ENCODE peak calls at places on chromosomes 5 and 9, in nine cellular contexts. U, H, T, B, J, M, S, X and Y are unnamed samples.

GRCh38 chr5:138353550-138353893 is 1.0 kb downstream of the KDM3B start:
- DNase-seq in U (peak), H (no peak), T (no peak), B (no peak), J (no peak), M (no peak), S (no peak), X (no peak), Y (no peak)

GRCh38 chr5:83708170-83708569 is 12.5 kb downstream of the HAPLN1 start:
- DNase-seq in U (no peak), H (no peak), T (no peak), B (no peak), J (no peak), M (no peak), S (no peak), X (no peak), Y (no peak)

GRCh38 chr5:58582004-58582403 is 871 bp upstream of the RAB3C start:
- DNase-seq in U (no peak), H (peak), T (no peak), B (no peak), J (no peak), M (no peak), S (no peak), X (no peak), Y (no peak)

GRCh38 chr9:122789256-122790046 is 718 bp downstream of the OR5C1 start:
- DNase-seq in U (no peak), H (no peak), T (no peak), B (no peak), J (no peak), M (no peak), S (no peak), X (no peak), Y (no peak)

GRCh38 chr5:154240595-154240994 is 50.1 kb downstream of the GALNT10 start:
- DNase-seq in U (no peak), H (no peak), T (no peak), B (no peak), J (no peak), M (no peak), S (no peak), X (no peak), Y (no peak)

GRCh38 chr5:132095077-132095744 is 21.6 kb downstream of the CSF2 start:
- DNase-seq in U (no peak), H (no peak), T (no peak), B (no peak), J (peak), M (no peak), S (no peak), X (no peak), Y (no peak)

GRCh38 chr5:148267972-148268371 is 622 bp upstream of the SPINK13 start:
- DNase-seq in U (no peak), H (no peak), T (no peak), B (no peak), J (no peak), M (no peak), S (no peak), X (no peak), Y (no peak)

GRCh38 chr5:99169309-99169708 is 240.5 kb upstream of the CHD1 start:
- DNase-seq in U (no peak), H (no peak), T (no peak), B (no peak), J (peak), M (no peak), S (no peak), X (no peak), Y (no peak)

GRCh38 chr5:69206528-69207190 is 17.3 kb downstream of the CENPH start:
- DNase-seq in U (no peak), H (no peak), T (no peak), B (no peak), J (peak), M (no peak), S (no peak), X (no peak), Y (no peak)

GRCh38 chr5:18270635-18271338 is 636.5 kb downstream of the TAF11L14 start:
- DNase-seq in U (no peak), H (no peak), T (no peak), B (no peak), J (no peak), M (no peak), S (no peak), X (no peak), Y (no peak)

GRCh38 chr9:112180387-112180881 is 5.3 kb upstream of the SUSD1 start:
- DNase-seq in U (peak), H (no peak), T (no peak), B (no peak), J (peak), M (no peak), S (no peak), X (no peak), Y (no peak)

GRCh38 chr5:87899109-87900100 is 369.2 kb downstream of the TMEM161B start:
- DNase-seq in U (no peak), H (no peak), T (no peak), B (no peak), J (peak), M (no peak), S (no peak), X (no peak), Y (peak)

GRCh38 chr5:36125868-36126267 is 25.8 kb downstream of the LMBRD2 start:
- DNase-seq in U (no peak), H (no peak), T (no peak), B (no peak), J (no peak), M (no peak), S (no peak), X (no peak), Y (no peak)

GRCh38 chr5:50744761-50745160 is 78.3 kb downstream of the PARP8 start:
- DNase-seq in U (no peak), H (no peak), T (peak), B (no peak), J (peak), M (no peak), S (no peak), X (no peak), Y (no peak)

GRCh38 chr9:37293664-37294524 is 128.6 kb upstream of the GRHPR start:
- DNase-seq in U (no peak), H (no peak), T (no peak), B (no peak), J (no peak), M (no peak), S (no peak), X (no peak), Y (peak)

GRCh38 chr9:12882430-12882829 is 107.6 kb downstream of the LURAP1L start:
- DNase-seq in U (no peak), H (no peak), T (peak), B (no peak), J (no peak), M (no peak), S (no peak), X (no peak), Y (no peak)

GRCh38 chr5:90014420-90014819 is 395.1 kb downstream of the CETN3 start:
- DNase-seq in U (no peak), H (no peak), T (no peak), B (no peak), J (no peak), M (no peak), S (no peak), X (no peak), Y (no peak)

GRCh38 chr9:116499986-116500871 is 186.9 kb upstream of the TRIM32 start:
- DNase-seq in U (no peak), H (no peak), T (no peak), B (no peak), J (peak), M (no peak), S (no peak), X (no peak), Y (no peak)

GRCh38 chr9:137394866-137395665 is 27.9 kb downstream of the EXD3 start:
- DNase-seq in U (no peak), H (no peak), T (no peak), B (no peak), J (no peak), M (no peak), S (no peak), X (no peak), Y (no peak)

GRCh38 chr9:35664531-35665470 is at the start of gene ARHGEF39:
- DNase-seq in U (peak), H (peak), T (peak), B (peak), J (peak), M (no peak), S (peak), X (peak), Y (peak)

GRCh38 chr5:78496373-78496772 is 136.0 kb downstream of the SCAMP1 start:
- DNase-seq in U (no peak), H (no peak), T (peak), B (no peak), J (peak), M (no peak), S (no peak), X (no peak), Y (peak)

GRCh38 chr9:128694344-128694743 is 5.3 kb downstream of the SET start:
- DNase-seq in U (no peak), H (no peak), T (no peak), B (no peak), J (no peak), M (no peak), S (no peak), X (no peak), Y (no peak)

GRCh38 chr5:123367739-123368138 is 55.5 kb downstream of the CEP120 start:
- DNase-seq in U (no peak), H (no peak), T (no peak), B (no peak), J (peak), M (no peak), S (no peak), X (no peak), Y (no peak)